ENCODE peak calls at places on chromosomes 4 and X, in eight cellular contexts. H, B, C, K, T, E, Q and A are unnamed samples.

GRCh38 chr4:133995243-133995960 is 206.2 kb downstream of the PABPC4L start:
- DNase-seq in H (no peak), B (no peak), C (no peak), K (no peak), T (no peak), E (no peak), Q (no peak), A (no peak)

GRCh38 chrX:106874075-106874474 is 29.1 kb downstream of the RIPPLY1 start:
- DNase-seq in H (no peak), B (no peak), C (no peak), K (no peak), T (no peak), E (no peak), Q (no peak), A (no peak)

GRCh38 chr4:82898322-82899243 is 2.0 kb upstream of the THAP9 start:
- DNase-seq in H (peak), B (no peak), C (no peak), K (no peak), T (peak), E (no peak), Q (no peak), A (peak)

GRCh38 chrX:45077748-45078424 is 122.8 kb downstream of the DIPK2B start:
- DNase-seq in H (no peak), B (no peak), C (no peak), K (no peak), T (no peak), E (no peak), Q (peak), A (no peak)

GRCh38 chr4:154578919-154579318 is 11.6 kb downstream of the FGA start:
- DNase-seq in H (no peak), B (no peak), C (no peak), K (no peak), T (no peak), E (no peak), Q (no peak), A (no peak)

GRCh38 chr4:117692538-117692937 is 341.7 kb upstream of the NDST3 start:
- DNase-seq in H (peak), B (no peak), C (no peak), K (no peak), T (no peak), E (no peak), Q (no peak), A (peak)

GRCh38 chr4:152385551-152385950 is 150.3 kb downstream of the FBXW7 start:
- DNase-seq in H (no peak), B (no peak), C (no peak), K (no peak), T (no peak), E (no peak), Q (no peak), A (no peak)

GRCh38 chr4:162347492-162348213 is 183.9 kb upstream of the FSTL5 start:
- DNase-seq in H (no peak), B (peak), C (no peak), K (no peak), T (no peak), E (no peak), Q (no peak), A (no peak)

GRCh38 chr4:87919951-87920350 is 55.6 kb upstream of the SPP1 start:
- DNase-seq in H (no peak), B (no peak), C (no peak), K (no peak), T (no peak), E (no peak), Q (no peak), A (no peak)

GRCh38 chrX:128106630-128107029 is 54.4 kb upstream of the ACTRT1 start:
- DNase-seq in H (peak), B (no peak), C (peak), K (no peak), T (no peak), E (no peak), Q (no peak), A (peak)

GRCh38 chr4:11912886-11913285 is 484.2 kb upstream of the HS3ST1 start:
- DNase-seq in H (no peak), B (no peak), C (no peak), K (no peak), T (no peak), E (no peak), Q (no peak), A (no peak)

GRCh38 chr4:143558823-143559756 is 45.6 kb downstream of the SMARCA5 start:
- DNase-seq in H (peak), B (peak), C (peak), K (peak), T (no peak), E (no peak), Q (peak), A (peak)

GRCh38 chrX:30593435-30594200 is 16.1 kb upstream of the TASL start:
- DNase-seq in H (peak), B (no peak), C (no peak), K (no peak), T (no peak), E (no peak), Q (no peak), A (no peak)

GRCh38 chr4:90357117-90357710 is 230.0 kb downstream of the CCSER1 start:
- DNase-seq in H (peak), B (no peak), C (no peak), K (no peak), T (peak), E (no peak), Q (no peak), A (no peak)

GRCh38 chr4:185999207-185999606 is 69.7 kb upstream of the TLR3 start:
- DNase-seq in H (no peak), B (peak), C (no peak), K (no peak), T (no peak), E (no peak), Q (no peak), A (no peak)

GRCh38 chr4:102620697-102621497 is 119.7 kb downstream of the NFKB1 start:
- DNase-seq in H (peak), B (no peak), C (no peak), K (no peak), T (peak), E (no peak), Q (no peak), A (peak)

GRCh38 chr4:150123982-150124670 is 45.9 kb downstream of the DCLK2 start:
- DNase-seq in H (no peak), B (no peak), C (no peak), K (no peak), T (no peak), E (no peak), Q (no peak), A (no peak)

GRCh38 chr4:10461091-10461849 is 4.0 kb upstream of the ZNF518B start:
- DNase-seq in H (no peak), B (peak), C (peak), K (peak), T (no peak), E (no peak), Q (peak), A (peak)

GRCh38 chr4:140790765-140791164 is 34.6 kb upstream of the TBC1D9 start:
- DNase-seq in H (no peak), B (peak), C (no peak), K (no peak), T (no peak), E (no peak), Q (peak), A (no peak)

GRCh38 chrX:9285342-9285771 is 179.5 kb upstream of the TBL1X start:
- DNase-seq in H (no peak), B (no peak), C (no peak), K (no peak), T (no peak), E (no peak), Q (no peak), A (no peak)

GRCh38 chr4:140108713-140109230 is 45.2 kb downstream of the MAML3 start:
- DNase-seq in H (no peak), B (no peak), C (no peak), K (no peak), T (no peak), E (no peak), Q (no peak), A (no peak)

GRCh38 chrX:7147431-7147977 is at the start of gene STS:
- DNase-seq in H (peak), B (peak), C (peak), K (peak), T (no peak), E (no peak), Q (no peak), A (peak)

DNA sequence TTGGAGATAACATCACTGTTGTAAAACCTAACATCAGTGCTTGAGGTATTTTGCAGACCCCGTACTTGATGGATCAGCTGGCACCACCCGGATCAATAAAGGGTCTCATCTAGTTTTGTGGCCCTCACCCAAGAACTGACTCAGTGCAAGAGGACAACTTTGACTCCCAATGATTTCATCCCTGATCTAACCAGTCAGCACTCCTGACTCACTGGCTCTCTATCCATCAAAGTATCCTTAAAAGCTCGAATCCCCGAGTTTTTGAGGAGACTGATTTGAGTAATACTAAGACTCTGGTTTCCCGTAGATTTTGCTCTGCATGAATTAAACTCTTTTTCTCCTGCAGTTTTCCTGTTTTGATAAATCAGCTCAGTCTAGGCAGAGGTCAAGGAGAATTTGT is 2498.1 kb downstream of the PCDH7 start:
- DNase-seq in H (no peak), B (no peak), C (no peak), K (no peak), T (no peak), E (no peak), Q (no peak), A (no peak)
- TF ChIP-seq CTCF in H (no peak), B (no peak), C (no peak), K (no peak), T (no peak), E (no peak), Q (no peak), A (no peak)

GRCh38 chrX:1323315-1323714 is 13.3 kb upstream of the IL3RA start:
- DNase-seq in H (peak), B (peak), C (peak), K (no peak), T (no peak), E (no peak), Q (peak), A (no peak)
- TF ChIP-seq CTCF in H (peak), B (peak), C (peak), K (no peak), T (no peak), E (no peak), Q (peak), A (no peak)

GRCh38 chr4:122978109-122978508 is 55.7 kb upstream of the NUDT6 start:
- DNase-seq in H (peak), B (no peak), C (no peak), K (no peak), T (no peak), E (no peak), Q (no peak), A (no peak)
- TF ChIP-seq CTCF in H (no peak), B (no peak), C (no peak), K (no peak), T (no peak), E (no peak), Q (no peak), A (no peak)

DNA sequence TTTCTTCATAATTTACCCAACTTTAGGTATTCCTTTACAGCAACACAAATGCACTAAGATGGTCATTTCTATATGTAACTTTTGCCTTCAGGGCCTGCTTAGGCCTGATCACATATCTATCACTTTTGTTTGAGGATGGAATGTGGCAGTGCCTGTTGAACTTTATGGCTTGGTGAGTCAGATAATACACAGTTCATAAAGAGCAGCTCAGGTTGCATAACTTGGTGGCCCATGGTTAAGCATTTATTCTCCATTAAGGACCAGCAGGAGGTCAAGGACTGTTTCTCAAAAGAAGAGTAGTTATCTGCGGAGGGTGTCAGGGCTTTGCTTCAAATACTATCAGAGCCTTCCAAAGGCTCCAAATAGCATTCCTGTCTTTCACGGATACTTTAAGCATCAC is 124.1 kb upstream of the PDHA2 start:
- DNase-seq in H (peak), B (no peak), C (no peak), K (no peak), T (no peak), E (no peak), Q (no peak), A (no peak)
- TF ChIP-seq CTCF in H (no peak), B (no peak), C (no peak), K (no peak), T (no peak), E (no peak), Q (no peak), A (no peak)

GRCh38 chr4:170623899-170624298 is 534.1 kb upstream of the AADAT start:
- DNase-seq in H (no peak), B (no peak), C (no peak), K (no peak), T (no peak), E (no peak), Q (no peak), A (no peak)
- TF ChIP-seq CTCF in H (no peak), B (no peak), C (no peak), K (no peak), T (peak), E (no peak), Q (no peak), A (peak)

GRCh38 chr4:80592950-80593349 is 257.4 kb downstream of the CFAP299 start:
- DNase-seq in H (no peak), B (no peak), C (no peak), K (no peak), T (no peak), E (no peak), Q (no peak), A (no peak)

GRCh38 chr4:80586716-80587115 is 251.2 kb downstream of the CFAP299 start:
- DNase-seq in H (no peak), B (no peak), C (no peak), K (no peak), T (no peak), E (no peak), Q (no peak), A (no peak)

GRCh38 chr4:80587861-80588385 is 252.4 kb downstream of the CFAP299 start:
- DNase-seq in H (no peak), B (no peak), C (no peak), K (no peak), T (no peak), E (no peak), Q (no peak), A (no peak)
- TF ChIP-seq CTCF in H (no peak), B (no peak), C (no peak), K (no peak), T (no peak), E (no peak), Q (no peak), A (no peak)

DNA sequence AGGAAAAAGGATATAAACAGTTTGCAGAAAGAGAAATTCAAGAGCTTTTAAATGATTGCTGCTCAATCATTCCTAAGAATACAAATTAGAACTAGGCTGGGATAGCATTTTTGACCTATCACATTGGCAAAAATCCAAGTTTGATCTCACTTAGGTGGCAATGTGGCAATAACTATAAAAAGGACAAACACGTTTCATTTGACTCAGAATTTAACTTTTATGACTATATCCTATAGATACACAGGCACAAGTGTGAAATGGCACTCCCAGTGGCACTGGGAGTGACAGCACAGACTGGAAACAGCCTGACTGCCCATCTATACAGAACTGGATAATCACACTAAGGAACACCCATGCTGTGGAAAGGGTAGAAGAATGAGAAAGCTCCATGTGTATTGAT is 11.1 kb downstream of the CENPU start:
- DNase-seq in H (no peak), B (no peak), C (no peak), K (no peak), T (no peak), E (no peak), Q (no peak), A (no peak)
- TF ChIP-seq CTCF in H (no peak), B (no peak), C (no peak), K (no peak), T (no peak), E (no peak), Q (peak), A (peak)

GRCh38 chr4:100681289-100681688 is 163.5 kb upstream of the EMCN start:
- DNase-seq in H (no peak), B (no peak), C (no peak), K (no peak), T (no peak), E (no peak), Q (no peak), A (no peak)

GRCh38 chr4:100679926-100680325 is 162.1 kb upstream of the EMCN start:
- DNase-seq in H (no peak), B (no peak), C (no peak), K (no peak), T (no peak), E (no peak), Q (no peak), A (no peak)

GRCh38 chr4:100688368-100688767 is 170.5 kb upstream of the EMCN start:
- DNase-seq in H (no peak), B (no peak), C (no peak), K (no peak), T (no peak), E (no peak), Q (no peak), A (no peak)

DNA sequence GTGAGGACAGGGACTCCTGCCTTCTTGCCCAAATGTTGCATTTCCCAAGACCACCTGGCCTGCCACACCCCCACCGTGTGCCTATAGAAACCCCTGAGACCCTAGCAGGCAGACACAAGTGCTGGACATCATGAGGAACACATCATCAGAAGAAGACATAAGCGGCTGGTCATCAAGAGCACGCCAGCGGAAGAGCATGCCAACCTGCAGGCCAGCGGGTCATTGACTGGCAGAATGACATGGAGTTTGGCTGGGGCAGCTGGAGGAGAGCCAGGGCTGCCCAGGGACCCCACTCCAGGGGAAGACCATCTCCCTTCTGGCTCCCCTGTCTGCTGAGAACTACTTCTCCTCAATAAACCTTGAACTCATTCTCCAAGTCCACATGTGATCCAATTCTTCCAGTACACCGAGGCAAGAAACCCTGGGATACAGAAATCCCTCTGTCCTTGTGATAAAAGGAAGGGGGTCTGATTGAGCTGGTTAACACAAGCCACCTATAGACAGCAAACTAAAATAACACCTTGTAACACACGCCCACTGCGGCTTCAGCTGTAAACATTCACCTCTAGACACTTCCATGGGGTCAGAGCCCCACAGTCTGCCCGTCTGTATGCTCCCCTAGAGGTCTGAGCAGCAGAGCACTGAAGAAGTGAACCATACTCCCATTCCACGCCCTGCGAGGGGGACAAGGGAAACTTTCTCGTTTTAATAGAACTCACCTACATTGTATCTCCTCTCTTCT is 164.8 kb upstream of the EMCN start:
- DNase-seq in H (no peak), B (no peak), C (no peak), K (no peak), T (no peak), E (no peak), Q (no peak), A (no peak)
- TF ChIP-seq CTCF in H (no peak), B (no peak), C (no peak), K (no peak), T (no peak), E (no peak), Q (no peak), A (no peak)